ENCODE peak calls at places on chromosomes 3 and 15, in five cellular contexts. A, E, J, T and L are unnamed samples.

GRCh38 chr15:82103500-82103899 is 57.7 kb upstream of the MEX3B start:
- DNase-seq in T (no peak), A (no peak), E (no peak), J (no peak), L (no peak)

GRCh38 chr15:79849789-79850188 is 47.0 kb downstream of the MTHFS start:
- DNase-seq in E (peak), T (peak), A (peak), J (no peak), L (peak)

GRCh38 chr3:72595376-72595775 is 252.9 kb downstream of the SHQ1 start:
- DNase-seq in J (no peak), E (no peak), A (no peak), T (no peak), L (no peak)

GRCh38 chr3:146160964-146161724 is at the start of gene PLOD2:
- DNase-seq in J (peak), T (peak), E (peak), A (peak), L (peak)

GRCh38 chr3:177589921-177590336 is 392.6 kb upstream of the TBL1XR1 start:
- DNase-seq in J (no peak), T (peak), E (peak), A (no peak), L (no peak)

GRCh38 chr3:124834723-124835718 is 52.1 kb downstream of the ITGB5 start:
- DNase-seq in T (no peak), A (peak), J (no peak), E (peak), L (peak)

GRCh38 chr15:56240390-56240789 is 3.3 kb downstream of the RFX7 start:
- DNase-seq in J (no peak), E (no peak), A (no peak), T (no peak), L (no peak)

GRCh38 chr3:127590282-127590592 is 296 bp downstream of the TPRA1 start:
- DNase-seq in E (no peak), A (no peak), T (no peak), J (no peak), L (no peak)

GRCh38 chr3:42970976-42971772 is 7.9 kb upstream of the GASK1A start:
- DNase-seq in J (no peak), E (no peak), A (no peak), T (no peak), L (no peak)

GRCh38 chr3:31613131-31613626 is 80.5 kb downstream of the STT3B start:
- DNase-seq in E (peak), T (no peak), J (no peak), A (no peak), L (no peak)

GRCh38 chr3:38121832-38122461 is 15.0 kb downstream of the ACAA1 start:
- DNase-seq in A (no peak), T (no peak), J (no peak), E (no peak), L (no peak)

GRCh38 chr3:169914321-169914720 is 2.9 kb downstream of the SAMD7 start:
- DNase-seq in T (no peak), J (no peak), A (no peak), E (peak), L (peak)

GRCh38 chr3:85560088-85560790 is 601.5 kb downstream of the CADM2 start:
- DNase-seq in E (no peak), J (no peak), A (no peak), T (no peak), L (no peak)

GRCh38 chr3:52010431-52010830 is 14.7 kb upstream of the RPL29 start:
- DNase-seq in E (no peak), A (no peak), T (no peak), J (no peak), L (no peak)

GRCh38 chr3:62607287-62608029 is 234.1 kb upstream of the FEZF2 start:
- DNase-seq in T (no peak), A (no peak), J (no peak), E (peak), L (no peak)

GRCh38 chr3:6326760-6327159 is 534.2 kb upstream of the GRM7 start:
- DNase-seq in J (no peak), T (peak), E (no peak), A (no peak), L (peak)

GRCh38 chr3:4741404-4742307 is 237.6 kb upstream of the BHLHE40 start:
- DNase-seq in A (no peak), T (no peak), E (peak), J (no peak), L (no peak)

GRCh38 chr3:148158210-148158609 is 539.5 kb upstream of the AGTR1 start:
- DNase-seq in T (no peak), A (no peak), J (no peak), E (peak), L (no peak)

GRCh38 chr15:77901251-77901881 is 176.1 kb downstream of the TBC1D2B start:
- DNase-seq in A (no peak), T (no peak), J (no peak), E (no peak), L (no peak)

GRCh38 chr15:63322541-63322940 is 45.1 kb downstream of the APH1B start:
- DNase-seq in E (peak), T (no peak), A (no peak), J (no peak), L (no peak)

GRCh38 chr15:25701716-25702465 is 161.2 kb downstream of the ATP10A start:
- DNase-seq in T (no peak), A (no peak), E (peak), J (no peak), L (no peak)

DNA sequence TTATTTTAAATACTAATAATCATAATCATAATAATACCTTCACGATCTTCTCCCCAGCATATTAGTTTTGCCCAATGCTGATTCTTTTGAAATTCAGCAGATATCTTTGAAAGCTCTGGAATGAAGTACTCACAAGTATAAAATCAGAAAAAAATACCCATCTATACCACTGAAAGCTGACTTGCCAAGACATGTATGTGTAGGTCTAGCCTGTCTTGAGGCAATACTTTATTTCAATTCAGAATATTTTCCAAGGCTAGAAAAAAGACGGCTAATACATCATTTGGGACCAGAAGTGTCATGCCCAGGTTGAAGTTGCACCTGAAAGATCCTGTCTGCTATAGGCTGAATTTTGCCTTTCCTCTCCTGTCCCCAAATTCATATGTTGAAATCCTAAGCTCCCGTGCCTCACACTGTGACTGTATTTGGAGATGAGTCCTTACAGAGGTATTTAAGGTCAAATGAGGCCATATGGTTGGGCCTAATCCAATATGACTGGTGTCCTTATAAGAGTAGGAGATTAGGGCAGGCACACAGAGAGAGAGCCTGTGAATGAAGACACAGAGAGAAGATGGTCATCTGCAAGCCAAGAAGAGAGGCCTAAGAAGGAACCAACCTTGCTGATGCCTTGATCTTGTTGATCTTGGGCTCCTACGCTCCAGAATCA is 255.9 kb upstream of the CMC1 start:
- DNase-seq in A (no peak), E (no peak), T (no peak), J (no peak), L (no peak)
- H3K4me2 ChIP-seq in A (no peak), E (no peak), T (no peak), J (no peak), L (no peak)

GRCh38 chr3:67654099-67654831 is at the start of gene SUCLG2:
- DNase-seq in J (peak), T (peak), A (peak), E (peak), L (peak)
- H3K14ac ChIP-seq in J (no peak), T (no peak), A (peak), E (peak), L (peak)

GRCh38 chr3:153319691-153320552 is 157.9 kb downstream of the RAP2B start:
- DNase-seq in J (no peak), A (no peak), T (no peak), E (no peak), L (no peak)
- H3K4me2 ChIP-seq in J (no peak), A (no peak), T (no peak), E (peak), L (no peak)

GRCh38 chr3:156356537-156357363 is 198.2 kb downstream of the SSR3 start:
- DNase-seq in T (no peak), E (peak), A (no peak), J (no peak), L (no peak)

GRCh38 chr3:156360992-156361391 is 193.9 kb downstream of the SSR3 start:
- DNase-seq in J (no peak), E (no peak), T (no peak), A (no peak), L (no peak)

GRCh38 chr3:156359337-156359736 is 195.6 kb downstream of the SSR3 start:
- DNase-seq in E (no peak), A (no peak), J (no peak), T (no peak), L (no peak)

GRCh38 chr3:156360116-156360515 is 194.8 kb downstream of the SSR3 start:
- DNase-seq in A (no peak), J (no peak), T (no peak), E (no peak), L (no peak)

DNA sequence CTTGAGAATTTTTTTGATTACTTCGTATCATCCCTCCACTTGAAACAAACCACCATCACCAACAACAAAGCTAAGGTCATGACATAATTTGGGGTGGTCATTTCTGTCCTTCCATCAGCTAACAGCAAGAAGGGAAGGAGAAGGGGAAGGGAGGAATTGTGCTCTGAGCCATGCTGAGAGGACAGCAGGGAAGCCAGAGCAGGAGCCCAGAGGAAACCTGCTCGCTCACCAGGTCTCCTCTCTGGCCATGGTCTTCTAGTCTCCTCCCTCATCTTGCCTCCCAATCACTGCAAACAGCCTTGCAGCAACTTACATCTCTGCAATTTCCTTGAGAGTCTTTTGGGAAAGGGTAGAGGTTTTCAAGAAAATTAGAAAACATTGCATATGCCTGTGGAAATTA is 196.7 kb downstream of the SSR3 start:
- DNase-seq in E (no peak), A (no peak), J (no peak), T (no peak), L (no peak)
- H3K14ac ChIP-seq in E (no peak), A (no peak), J (no peak), T (no peak), L (no peak)

GRCh38 chr3:123447749-123448502 is 964 bp downstream of the ADCY5 start:
- DNase-seq in J (no peak), E (no peak), A (peak), T (peak), L (peak)
- H3K4me2 ChIP-seq in J (peak), E (no peak), A (peak), T (peak), L (peak)

GRCh38 chr3:107525101-107525953 is 2.6 kb downstream of the BBX start:
- DNase-seq in A (peak), E (no peak), T (peak), J (no peak), L (peak)
- H3K14ac ChIP-seq in A (peak), E (peak), T (peak), J (no peak), L (peak)

GRCh38 chr3:185766645-185767323 is 58.1 kb downstream of the IGF2BP2 start:
- DNase-seq in A (no peak), E (peak), J (no peak), T (no peak), L (peak)
- H3K4me2 ChIP-seq in A (no peak), E (no peak), J (no peak), T (no peak), L (no peak)

GRCh38 chr15:64993290-64993689 is 3.6 kb upstream of the SPG21 start:
- DNase-seq in E (no peak), A (no peak), J (no peak), T (no peak), L (no peak)

GRCh38 chr15:64991536-64992135 is 1.9 kb upstream of the SPG21 start:
- DNase-seq in A (no peak), T (no peak), E (peak), J (no peak), L (no peak)

GRCh38 chr15:64990168-64990470 is 405 bp upstream of the SPG21 start:
- DNase-seq in J (no peak), A (no peak), E (no peak), T (no peak), L (no peak)

GRCh38 chr15:64987136-64987535 is 2.6 kb downstream of the SPG21 start:
- DNase-seq in J (no peak), A (no peak), T (no peak), E (no peak), L (no peak)

GRCh38 chr15:64989331-64990167 is at the start of gene SPG21:
- DNase-seq in E (peak), A (peak), T (peak), J (peak), L (peak)
- H3K14ac ChIP-seq in E (peak), A (no peak), T (peak), J (no peak), L (peak)

DNA sequence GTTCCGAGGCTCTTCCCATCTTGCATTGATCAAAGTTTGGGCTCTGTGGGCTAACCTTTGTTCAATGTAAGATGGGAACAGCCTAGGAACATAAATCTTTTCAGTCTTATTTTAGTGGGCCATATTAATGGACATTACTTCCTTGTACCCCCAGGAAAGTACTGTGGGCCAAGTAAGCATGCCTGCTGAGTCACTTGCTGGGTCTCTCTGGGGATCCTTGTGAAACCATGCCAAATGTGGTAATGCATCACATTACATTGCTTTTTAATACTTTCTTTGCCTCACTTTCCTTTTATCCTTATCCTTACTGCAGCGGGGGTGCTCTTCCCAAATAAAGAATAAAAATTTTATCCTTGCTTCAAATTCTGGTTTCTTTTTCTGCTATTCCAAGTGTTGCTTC is 349.5 kb upstream of the POU1F1 start:
- DNase-seq in J (no peak), E (no peak), A (no peak), T (no peak), L (no peak)
- H3K4me2 ChIP-seq in J (no peak), E (no peak), A (no peak), T (no peak), L (no peak)